ENCODE peak calls at places on chromosomes 6 and 20, in four cellular contexts. One of them, this sample, is unnamed.

GRCh38 chr6:16747232-16748027 is 13.8 kb downstream of the ATXN1 start:
- DNase-seq in breast epithelium: no peak
- DNase-seq in GM13976: no peak
- DNase-seq in mesothelial cell of epicardium: no peak
- DNase-seq in this sample: no peak

GRCh38 chr6:143097224-143097795 is 36.6 kb downstream of the AIG1 start:
- DNase-seq in GM13976: no peak
- DNase-seq in mesothelial cell of epicardium: no peak
- DNase-seq in breast epithelium: no peak
- DNase-seq in this sample: no peak

GRCh38 chr20:46357030-46357514 is 48.8 kb upstream of the CDH22 start:
- DNase-seq in mesothelial cell of epicardium: no peak
- DNase-seq in GM13976: no peak
- DNase-seq in breast epithelium: no peak
- DNase-seq in this sample: no peak

GRCh38 chr6:124866040-124866439 is 96.2 kb upstream of the RNF217 start:
- DNase-seq in mesothelial cell of epicardium: no peak
- DNase-seq in GM13976: no peak
- DNase-seq in breast epithelium: no peak
- DNase-seq in this sample: no peak

GRCh38 chr6:156107514-156108150 is 652.0 kb upstream of the NOX3 start:
- DNase-seq in mesothelial cell of epicardium: no peak
- DNase-seq in breast epithelium: no peak
- DNase-seq in GM13976: no peak
- DNase-seq in this sample: no peak

GRCh38 chr6:143370972-143371371 is 79.5 kb downstream of the ADAT2 start:
- DNase-seq in breast epithelium: no peak
- DNase-seq in mesothelial cell of epicardium: no peak
- DNase-seq in GM13976: no peak
- DNase-seq in this sample: no peak

GRCh38 chr20:16066571-16066970 is 506.7 kb downstream of the KIF16B start:
- DNase-seq in breast epithelium: no peak
- DNase-seq in GM13976: no peak
- DNase-seq in mesothelial cell of epicardium: no peak
- DNase-seq in this sample: no peak

GRCh38 chr6:96124778-96125177 is 109.0 kb downstream of the FUT9 start:
- DNase-seq in GM13976: no peak
- DNase-seq in mesothelial cell of epicardium: no peak
- DNase-seq in breast epithelium: no peak
- DNase-seq in this sample: no peak

GRCh38 chr20:13183005-13183404 is 38.1 kb upstream of the ISM1 start:
- DNase-seq in breast epithelium: no peak
- DNase-seq in GM13976: no peak
- DNase-seq in mesothelial cell of epicardium: no peak
- DNase-seq in this sample: no peak

GRCh38 chr6:153618371-153619328 is 420.4 kb upstream of the OPRM1 start:
- DNase-seq in GM13976: no peak
- DNase-seq in breast epithelium: no peak
- DNase-seq in mesothelial cell of epicardium: no peak
- DNase-seq in this sample: no peak

GRCh38 chr6:144352310-144352709 is 67.2 kb downstream of the UTRN start:
- DNase-seq in breast epithelium: no peak
- DNase-seq in GM13976: no peak
- DNase-seq in mesothelial cell of epicardium: no peak
- DNase-seq in this sample: no peak

GRCh38 chr20:34720266-34720665 is 16.1 kb downstream of the TP53INP2 start:
- DNase-seq in breast epithelium: no peak
- DNase-seq in GM13976: no peak
- DNase-seq in mesothelial cell of epicardium: no peak
- DNase-seq in this sample: no peak

GRCh38 chr20:40945754-40946451 is 82.7 kb upstream of the TOP1 start:
- DNase-seq in breast epithelium: peak
- DNase-seq in GM13976: peak
- DNase-seq in mesothelial cell of epicardium: peak
- DNase-seq in this sample: peak

GRCh38 chr6:111176763-111177099 is 89.4 kb downstream of the SLC16A10 start:
- DNase-seq in GM13976: no peak
- DNase-seq in mesothelial cell of epicardium: no peak
- DNase-seq in breast epithelium: no peak
- DNase-seq in this sample: no peak

GRCh38 chr6:167733740-167734661 is 92.7 kb upstream of the AFDN start:
- DNase-seq in breast epithelium: peak
- DNase-seq in GM13976: no peak
- DNase-seq in mesothelial cell of epicardium: peak
- DNase-seq in this sample: no peak

GRCh38 chr20:54013397-54013941 is 56.9 kb downstream of the BCAS1 start:
- DNase-seq in breast epithelium: no peak
- DNase-seq in GM13976: no peak
- DNase-seq in mesothelial cell of epicardium: no peak
- DNase-seq in this sample: no peak

GRCh38 chr20:51969191-51969590 is 166.9 kb upstream of the SALL4 start:
- DNase-seq in breast epithelium: no peak
- DNase-seq in GM13976: no peak
- DNase-seq in mesothelial cell of epicardium: no peak
- DNase-seq in this sample: no peak

GRCh38 chr6:118606268-118606667 is 45.1 kb downstream of the CEP85L start:
- DNase-seq in mesothelial cell of epicardium: no peak
- DNase-seq in GM13976: peak
- DNase-seq in breast epithelium: no peak
- DNase-seq in this sample: no peak

GRCh38 chr6:35668708-35669440 is 19.8 kb downstream of the FKBP5 start:
- DNase-seq in mesothelial cell of epicardium: no peak
- DNase-seq in GM13976: no peak
- DNase-seq in breast epithelium: no peak
- DNase-seq in this sample: no peak

GRCh38 chr6:12969933-12970332 is 253.4 kb downstream of the PHACTR1 start:
- DNase-seq in breast epithelium: no peak
- DNase-seq in GM13976: no peak
- DNase-seq in mesothelial cell of epicardium: no peak
- DNase-seq in this sample: no peak

GRCh38 chr6:12967686-12968085 is 251.1 kb downstream of the PHACTR1 start:
- DNase-seq in breast epithelium: no peak
- DNase-seq in GM13976: no peak
- DNase-seq in mesothelial cell of epicardium: no peak
- DNase-seq in this sample: no peak

GRCh38 chr6:12963566-12963965 is 247.0 kb downstream of the PHACTR1 start:
- DNase-seq in GM13976: no peak
- DNase-seq in mesothelial cell of epicardium: no peak
- DNase-seq in breast epithelium: no peak
- DNase-seq in this sample: no peak

GRCh38 chr6:12968839-12969558 is 252.4 kb downstream of the PHACTR1 start:
- DNase-seq in mesothelial cell of epicardium: no peak
- DNase-seq in GM13976: no peak
- DNase-seq in breast epithelium: no peak
- DNase-seq in this sample: no peak

GRCh38 chr6:12968290-12968689 is 251.7 kb downstream of the PHACTR1 start:
- DNase-seq in mesothelial cell of epicardium: no peak
- DNase-seq in breast epithelium: no peak
- DNase-seq in GM13976: no peak
- DNase-seq in this sample: no peak
- TF ChIP-seq CTCF in mesothelial cell of epicardium: no peak
- TF ChIP-seq CTCF in breast epithelium: no peak
- TF ChIP-seq CTCF in GM13976: no peak
- TF ChIP-seq CTCF in this sample: no peak

GRCh38 chr6:63121166-63121565 is 90.1 kb upstream of the FKBP1C start:
- DNase-seq in GM13976: no peak
- DNase-seq in breast epithelium: no peak
- DNase-seq in mesothelial cell of epicardium: no peak
- DNase-seq in this sample: no peak
- TF ChIP-seq CTCF in GM13976: no peak
- TF ChIP-seq CTCF in breast epithelium: no peak
- TF ChIP-seq CTCF in mesothelial cell of epicardium: no peak
- TF ChIP-seq CTCF in this sample: no peak

GRCh38 chr6:45301348-45302142 is 26.6 kb upstream of the RUNX2 start:
- DNase-seq in GM13976: no peak
- DNase-seq in mesothelial cell of epicardium: no peak
- DNase-seq in breast epithelium: no peak
- DNase-seq in this sample: no peak
- TF ChIP-seq CTCF in GM13976: no peak
- TF ChIP-seq CTCF in mesothelial cell of epicardium: no peak
- TF ChIP-seq CTCF in breast epithelium: no peak
- TF ChIP-seq CTCF in this sample: no peak

DNA sequence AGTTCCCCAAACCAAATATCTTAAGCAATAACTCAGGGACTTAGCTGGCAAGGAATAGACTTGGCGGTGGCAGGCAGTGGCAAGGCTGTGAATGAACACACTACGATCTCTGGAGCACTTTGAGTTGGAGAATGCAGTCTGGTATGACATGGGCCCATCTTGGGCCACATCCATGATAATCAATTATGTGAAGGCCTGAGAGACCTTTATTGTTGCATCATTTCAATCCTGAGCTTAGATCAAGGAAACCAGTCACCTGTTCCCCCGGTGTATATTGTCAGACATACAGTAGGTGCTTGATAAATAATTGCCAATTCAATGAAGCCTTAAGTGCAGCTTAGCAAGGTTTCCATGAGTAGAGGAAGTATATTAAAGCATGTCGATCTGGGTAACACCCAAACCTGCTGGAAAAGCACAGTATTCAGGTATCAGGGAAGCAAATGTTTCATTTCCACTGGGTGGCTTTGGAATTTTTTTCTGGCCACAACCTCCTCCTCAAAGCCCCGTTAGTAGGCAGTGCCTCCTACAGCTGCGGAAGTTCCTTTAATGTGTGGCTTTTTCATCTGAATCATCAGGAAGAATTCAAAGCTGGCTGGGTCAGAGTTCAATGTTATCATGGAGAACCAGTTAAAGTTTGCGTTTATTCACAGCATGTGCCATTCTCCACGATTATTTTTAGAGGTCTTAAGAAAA is 10.2 kb downstream of the CASS4 start:
- DNase-seq in GM13976: no peak
- DNase-seq in mesothelial cell of epicardium: no peak
- DNase-seq in breast epithelium: no peak
- DNase-seq in this sample: no peak
- TF ChIP-seq CTCF in GM13976: no peak
- TF ChIP-seq CTCF in mesothelial cell of epicardium: no peak
- TF ChIP-seq CTCF in breast epithelium: no peak
- TF ChIP-seq CTCF in this sample: no peak

GRCh38 chr20:4109307-4109564 is 93.9 kb upstream of the RNF24 start:
- DNase-seq in mesothelial cell of epicardium: no peak
- DNase-seq in GM13976: no peak
- DNase-seq in breast epithelium: no peak
- DNase-seq in this sample: no peak

GRCh38 chr20:4111440-4112411 is 96.4 kb upstream of the RNF24 start:
- DNase-seq in GM13976: no peak
- DNase-seq in breast epithelium: no peak
- DNase-seq in mesothelial cell of epicardium: no peak
- DNase-seq in this sample: no peak

GRCh38 chr20:4109587-4109986 is 94.2 kb upstream of the RNF24 start:
- DNase-seq in breast epithelium: no peak
- DNase-seq in mesothelial cell of epicardium: no peak
- DNase-seq in GM13976: no peak
- DNase-seq in this sample: no peak

GRCh38 chr20:4110885-4111284 is 95.5 kb upstream of the RNF24 start:
- DNase-seq in breast epithelium: no peak
- DNase-seq in mesothelial cell of epicardium: no peak
- DNase-seq in GM13976: no peak
- DNase-seq in this sample: no peak

DNA sequence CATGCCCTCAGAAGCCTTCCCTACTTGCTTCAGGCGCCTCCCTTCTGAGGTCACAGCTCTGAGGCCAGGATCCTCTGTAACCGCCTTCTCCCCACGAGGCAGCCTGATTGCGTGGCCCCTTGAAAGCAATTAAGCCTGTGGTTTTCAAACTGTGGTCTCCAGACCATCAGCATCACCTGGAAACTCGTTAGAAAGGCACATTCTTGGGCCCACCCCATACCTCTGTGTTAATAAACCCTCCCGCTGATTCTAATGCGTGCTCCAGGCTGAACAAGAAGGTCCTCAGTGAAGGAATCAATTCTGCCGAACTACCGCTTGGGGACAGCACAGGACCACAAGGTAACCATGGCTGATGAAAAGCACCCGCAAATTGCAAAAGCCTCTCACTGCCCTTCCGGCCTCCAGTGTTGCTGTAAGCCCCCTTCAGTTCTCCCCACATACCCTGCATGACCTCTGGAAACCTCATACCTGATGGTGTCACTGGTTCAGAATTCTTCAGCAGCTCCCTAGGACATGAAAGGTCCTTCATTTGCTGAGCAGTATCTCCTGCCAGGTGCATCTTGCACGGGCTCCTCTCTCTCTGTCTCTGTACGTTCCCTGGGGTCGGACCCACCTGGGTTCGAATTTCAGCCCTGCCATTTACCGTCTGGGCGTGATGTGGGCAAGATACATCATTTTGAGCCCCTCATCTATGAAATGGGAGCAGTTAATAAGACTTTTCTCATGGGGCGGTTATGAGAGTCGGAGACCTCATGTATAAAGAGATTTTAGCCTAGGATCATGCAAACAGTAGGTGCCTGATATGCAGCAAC is 93.3 kb upstream of the RNF24 start:
- DNase-seq in GM13976: peak
- DNase-seq in breast epithelium: peak
- DNase-seq in mesothelial cell of epicardium: peak
- DNase-seq in this sample: peak
- TF ChIP-seq CTCF in GM13976: peak
- TF ChIP-seq CTCF in breast epithelium: peak
- TF ChIP-seq CTCF in mesothelial cell of epicardium: peak
- TF ChIP-seq CTCF in this sample: peak

GRCh38 chr6:137369135-137369534 is 125.1 kb downstream of the OLIG3 start:
- DNase-seq in breast epithelium: no peak
- DNase-seq in GM13976: no peak
- DNase-seq in mesothelial cell of epicardium: no peak
- DNase-seq in this sample: no peak

GRCh38 chr6:137373296-137373695 is 120.9 kb downstream of the OLIG3 start:
- DNase-seq in mesothelial cell of epicardium: no peak
- DNase-seq in breast epithelium: no peak
- DNase-seq in GM13976: no peak
- DNase-seq in this sample: no peak

GRCh38 chr6:137372532-137372931 is 121.7 kb downstream of the OLIG3 start:
- DNase-seq in mesothelial cell of epicardium: no peak
- DNase-seq in GM13976: no peak
- DNase-seq in breast epithelium: no peak
- DNase-seq in this sample: no peak

GRCh38 chr6:137371634-137372016 is 122.6 kb downstream of the OLIG3 start:
- DNase-seq in GM13976: no peak
- DNase-seq in mesothelial cell of epicardium: no peak
- DNase-seq in breast epithelium: no peak
- DNase-seq in this sample: no peak

GRCh38 chr6:137370871-137371633 is 123.1 kb downstream of the OLIG3 start:
- DNase-seq in breast epithelium: no peak
- DNase-seq in GM13976: no peak
- DNase-seq in mesothelial cell of epicardium: no peak
- DNase-seq in this sample: no peak
- TF ChIP-seq CTCF in breast epithelium: no peak
- TF ChIP-seq CTCF in GM13976: no peak
- TF ChIP-seq CTCF in mesothelial cell of epicardium: no peak
- TF ChIP-seq CTCF in this sample: no peak